ENCODE peak calls at places on chromosomes 11 and 22, in nine cellular contexts. E is mesendoderm, N is A549, H is fibroblast of lung, X is GM23338, C is endothelial cell of umbilical vein, B is GM23248, R is DND-41, F is SK-N-SH. V is an unnamed sample.

GRCh38 chr22:26097840-26098239 is 71.4 kb upstream of the SEZ6L start:
- DNase-seq in E (no peak), F (no peak), R (no peak), X (peak; percentile 20), N (no peak), B (no peak), C (no peak), H (no peak), V (no peak)

GRCh38 chr11:1043563-1044096 is 7.1 kb upstream of the MUC6 start:
- DNase-seq in C (no peak), F (no peak), X (no peak), N (no peak), R (no peak), B (no peak), H (no peak), E (no peak), V (no peak)

GRCh38 chr11:1672613-1673400 is 24.2 kb upstream of the KRTAP5-6 start:
- DNase-seq in R (no peak), X (no peak), C (no peak), B (no peak), E (no peak), F (no peak), N (no peak), H (no peak), V (no peak)

GRCh38 chr11:101128571-101129202 is 926 bp downstream of the PGR start:
- DNase-seq in B (no peak), F (peak; percentile 13), H (no peak), N (no peak), X (peak; percentile 46), E (no peak), C (no peak), R (no peak), V (no peak)

GRCh38 chr22:28736296-28737155 is 5.1 kb downstream of the CHEK2 start:
- DNase-seq in X (peak; percentile 94), E (peak; percentile 96), F (no peak), R (no peak), N (no peak), C (no peak), H (no peak), B (no peak), V (no peak)

GRCh38 chr11:134575504-134576230 is 163.6 kb upstream of the B3GAT1 start:
- DNase-seq in E (no peak), R (peak; percentile 1), N (no peak), H (no peak), C (no peak), X (no peak), F (no peak), B (no peak), V (no peak)

GRCh38 chr22:32175751-32176644 is 16.9 kb upstream of the C22orf42 start:
- DNase-seq in H (no peak), B (no peak), F (peak; percentile 62), R (no peak), C (no peak), E (peak; percentile 57), X (peak; percentile 76), N (no peak), V (no peak)

GRCh38 chr11:103395612-103396011 is 286.4 kb downstream of the DYNC2H1 start:
- DNase-seq in F (no peak), H (peak; percentile 94), X (peak; percentile 6), N (peak; percentile 10), C (peak; percentile 41), R (no peak), B (peak; percentile 79), E (peak; percentile 78), V (no peak)

GRCh38 chr11:46216040-46216764 is 61.3 kb upstream of the CREB3L1 start:
- DNase-seq in B (peak; percentile 52), R (no peak), F (no peak), N (no peak), C (no peak), E (no peak), X (no peak), H (peak; percentile 4), V (no peak)

GRCh38 chr11:126925321-126926093 is 75.1 kb downstream of the KIRREL3 start:
- DNase-seq in E (no peak), C (no peak), X (no peak), F (no peak), H (peak; percentile 65), R (no peak), N (no peak), B (peak; percentile 91), V (peak; percentile 40)

GRCh38 chr22:39955675-39956074 is 4.5 kb upstream of the TMA7B start:
- DNase-seq in E (no peak), H (no peak), B (no peak), F (no peak), R (no peak), X (no peak), C (no peak), N (no peak), V (no peak)

GRCh38 chr11:120841074-120841473 is 182.8 kb upstream of the TBCEL start:
- DNase-seq in B (no peak), R (no peak), N (no peak), C (no peak), F (no peak), X (no peak), E (no peak), H (no peak), V (no peak)

GRCh38 chr11:82536706-82537105 is 197.0 kb downstream of the FAM181B start:
- DNase-seq in E (no peak), X (no peak), N (no peak), B (no peak), F (no peak), R (no peak), C (no peak), H (no peak), V (no peak)

GRCh38 chr11:118980191-118980881 is 8.8 kb downstream of the FOXR1 start:
- DNase-seq in X (peak; percentile 85), B (peak; percentile 36), E (peak; percentile 64), C (no peak), N (no peak), H (no peak), F (no peak), R (no peak), V (no peak)

GRCh38 chr22:22362939-22363338 is 118.4 kb downstream of the VPREB1 start:
- DNase-seq in B (no peak), N (no peak), C (no peak), X (no peak), R (no peak), F (no peak), E (no peak), H (no peak), V (no peak)

GRCh38 chr22:40405178-40406062 is 35.0 kb downstream of the SGSM3 start:
- DNase-seq in E (no peak), F (no peak), N (no peak), C (no peak), H (no peak), B (no peak), X (no peak), R (no peak), V (no peak)

GRCh38 chr11:40027737-40028136 is 1431.7 kb downstream of the LRRC4C start:
- DNase-seq in R (no peak), C (no peak), H (no peak), N (no peak), F (no peak), B (no peak), X (no peak), E (no peak), V (no peak)

GRCh38 chr22:27302501-27302900 is 499.1 kb downstream of the MN1 start:
- DNase-seq in H (no peak), X (no peak), B (no peak), E (no peak), N (no peak), R (no peak), C (no peak), F (no peak), V (no peak)

GRCh38 chr22:44404341-44405020 is 91.7 kb upstream of the SHISAL1 start:
- DNase-seq in B (no peak), N (no peak), X (no peak), R (no peak), F (no peak), E (no peak), C (no peak), H (no peak), V (no peak)

GRCh38 chr11:112770487-112770886 is 190.7 kb upstream of the NCAM1 start:
- DNase-seq in E (no peak), H (no peak), C (no peak), N (no peak), R (no peak), X (no peak), B (no peak), F (no peak), V (no peak)

GRCh38 chr11:66920978-66921784 is 37.0 kb downstream of the PC start:
- DNase-seq in R (no peak), B (no peak), N (no peak), X (no peak), C (no peak), E (no peak), F (no peak), H (no peak), V (no peak)

GRCh38 chr11:118436639-118437045 is 350 bp downstream of the KMT2A start:
- DNase-seq in B (peak; percentile 69), R (no peak), E (peak; percentile 34), H (peak; percentile 21), X (peak; percentile 18), F (no peak), N (no peak), C (no peak), V (no peak)

GRCh38 chr11:95923441-95923729 is 522 bp downstream of the MTMR2 start:
- DNase-seq in X (no peak), E (no peak), F (no peak), C (no peak), B (peak; percentile 54), R (no peak), N (no peak), H (no peak), V (no peak)

GRCh38 chr11:131802416-131802815 is 432.0 kb downstream of the NTM start:
- DNase-seq in E (no peak), R (no peak), H (no peak), F (no peak), X (peak; percentile 26), B (no peak), C (no peak), N (no peak), V (no peak)
- H3K4me2 ChIP-seq in E (no peak overlapping the region), R (no peak overlapping the region), H (no peak overlapping the region), F (no peak overlapping the region), X (peak overlapping the region; percentile 74), B (no peak overlapping the region), C (no peak overlapping the region), N (no peak overlapping the region), V (no peak overlapping the region)

GRCh38 chr11:69293087-69293486 is 868 bp upstream of the MYEOV start:
- DNase-seq in C (no peak), F (no peak), N (peak; percentile 69), H (no peak), R (no peak), E (peak; percentile 73), X (no peak), B (no peak), V (no peak)
- H3K4me1 ChIP-seq in C (peaks cover 29% of the 10 kb centered on the region), F (peaks cover 17% of the 10 kb centered on the region), N (peaks cover 35% of the 10 kb centered on the region), H (peaks cover 17% of the 10 kb centered on the region), R (peaks cover 28% of the 10 kb centered on the region), E (no peaks in the 10 kb centered on the region), X (no peaks in the 10 kb centered on the region), B (peaks cover 18% of the 10 kb centered on the region), V (peaks cover 28% of the 10 kb centered on the region)

GRCh38 chr22:46122511-46122971 is 27.8 kb upstream of the PPARA start:
- DNase-seq in F (peak; percentile 95), B (peak; percentile 80), N (no peak), C (peak; percentile 43), H (no peak), R (peak; percentile 79), E (peak; percentile 51), X (peak; percentile 73), V (no peak)
- H3K4me2 ChIP-seq in F (no peak overlapping the region), B (peak overlapping the region; percentile 63), N (peak overlapping the region; percentile 76), C (no peak overlapping the region), H (peak overlapping the region; percentile 23), R (peak overlapping the region; percentile 55), E (no peak overlapping the region), X (no peak overlapping the region), V (no peak overlapping the region)

GRCh38 chr11:57460017-57460755 is at the start of gene RTN4RL2:
- DNase-seq in B (peak; percentile 67), X (peak; percentile 94), E (peak; percentile 87), R (peak; percentile 77), F (peak; percentile 91), H (peak; percentile 34), N (peak; percentile 78), C (peak; percentile 36), V (no peak)
- H3K4me1 ChIP-seq in B (no peaks in the 10 kb centered on the region), X (peaks cover 46% of the 10 kb centered on the region), E (peaks cover 12% of the 10 kb centered on the region), R (peaks cover 39% of the 10 kb centered on the region), F (peaks cover 11% of the 10 kb centered on the region), H (no peaks in the 10 kb centered on the region), N (peaks cover 31% of the 10 kb centered on the region), C (peaks cover 14% of the 10 kb centered on the region), V (peaks cover 20% of the 10 kb centered on the region)